ENCODE peak calls at places on chromosome 19, in six cellular contexts. W, F, M, V, C and J are unnamed samples.

GRCh38 chr19:14363203-14364097 is 17.8 kb upstream of the ADGRE5 start:
- DNase-seq in W (no peak), F (peak), M (peak), V (peak), C (peak), J (no peak)

GRCh38 chr19:18069383-18069782 is 17.4 kb downstream of the IL12RB1 start:
- DNase-seq in W (no peak), F (no peak), M (no peak), V (no peak), C (no peak), J (no peak)

GRCh38 chr19:48735031-48735615 is 5.3 kb downstream of the RASIP1 start:
- DNase-seq in W (peak), F (no peak), M (no peak), V (peak), C (no peak), J (no peak)

GRCh38 chr19:18741566-18742121 is 49.5 kb downstream of the COMP start:
- DNase-seq in W (no peak), F (no peak), M (no peak), V (no peak), C (peak), J (no peak)

GRCh38 chr19:50465986-50466771 is 10.1 kb upstream of the EMC10 start:
- DNase-seq in W (no peak), F (no peak), M (no peak), V (peak), C (peak), J (no peak)

GRCh38 chr19:48999481-49000325 is 6.0 kb downstream of the RUVBL2 start:
- DNase-seq in W (peak), F (peak), M (no peak), V (peak), C (peak), J (no peak)

GRCh38 chr19:10672529-10673150 is 18.5 kb downstream of the ILF3 start:
- DNase-seq in W (no peak), F (peak), M (no peak), V (no peak), C (no peak), J (no peak)

GRCh38 chr19:53951947-53952346 is 10.8 kb upstream of the CACNG8 start:
- DNase-seq in W (no peak), F (no peak), M (no peak), V (no peak), C (no peak), J (no peak)

GRCh38 chr19:1081301-1082164 is 13.6 kb downstream of the POLR2E start:
- DNase-seq in W (no peak), F (no peak), M (no peak), V (no peak), C (no peak), J (peak)

GRCh38 chr19:13366529-13367143 is 139.6 kb downstream of the CACNA1A start:
- DNase-seq in W (peak), F (peak), M (no peak), V (peak), C (no peak), J (no peak)

GRCh38 chr19:37778613-37779138 is 710 bp downstream of the ZNF573 start:
- DNase-seq in W (peak), F (peak), M (no peak), V (peak), C (no peak), J (no peak)

GRCh38 chr19:15038304-15038703 is 11.0 kb upstream of the CASP14 start:
- DNase-seq in W (peak), F (peak), M (no peak), V (no peak), C (no peak), J (no peak)

GRCh38 chr19:50331187-50332013 is 2.2 kb upstream of the KCNC3 start:
- DNase-seq in W (no peak), F (no peak), M (no peak), V (no peak), C (no peak), J (no peak)

GRCh38 chr19:47778089-47778953 is at the start of gene SELENOW:
- DNase-seq in W (peak), F (peak), M (peak), V (peak), C (peak), J (peak)

GRCh38 chr19:47381653-47382279 is 32.7 kb downstream of the DHX34 start:
- DNase-seq in W (no peak), F (no peak), M (no peak), V (no peak), C (peak), J (no peak)

GRCh38 chr19:53906211-53907192 is 2.6 kb upstream of the CACNG7 start:
- DNase-seq in W (no peak), F (no peak), M (no peak), V (peak), C (peak), J (peak)

GRCh38 chr19:19329199-19329598 is 8.6 kb downstream of the MAU2 start:
- DNase-seq in W (no peak), F (no peak), M (no peak), V (no peak), C (no peak), J (no peak)

GRCh38 chr19:40303765-40304164 is 18.6 kb upstream of the AKT2 start:
- DNase-seq in W (no peak), F (no peak), M (no peak), V (no peak), C (no peak), J (no peak)

GRCh38 chr19:48333467-48334384 is 8.4 kb downstream of the EMP3 start:
- DNase-seq in W (peak), F (peak), M (peak), V (peak), C (peak), J (peak)

GRCh38 chr19:13244920-13245319 is 94.7 kb downstream of the IER2 start:
- DNase-seq in W (no peak), F (no peak), M (no peak), V (no peak), C (no peak), J (no peak)

GRCh38 chr19:42069619-42070293 is at the start of gene GRIK5:
- DNase-seq in W (no peak), F (no peak), M (no peak), V (no peak), C (no peak), J (no peak)
- H3K4me3 ChIP-seq in W (no peak), F (no peak), M (peak), V (no peak), C (peak), J (no peak)

DNA sequence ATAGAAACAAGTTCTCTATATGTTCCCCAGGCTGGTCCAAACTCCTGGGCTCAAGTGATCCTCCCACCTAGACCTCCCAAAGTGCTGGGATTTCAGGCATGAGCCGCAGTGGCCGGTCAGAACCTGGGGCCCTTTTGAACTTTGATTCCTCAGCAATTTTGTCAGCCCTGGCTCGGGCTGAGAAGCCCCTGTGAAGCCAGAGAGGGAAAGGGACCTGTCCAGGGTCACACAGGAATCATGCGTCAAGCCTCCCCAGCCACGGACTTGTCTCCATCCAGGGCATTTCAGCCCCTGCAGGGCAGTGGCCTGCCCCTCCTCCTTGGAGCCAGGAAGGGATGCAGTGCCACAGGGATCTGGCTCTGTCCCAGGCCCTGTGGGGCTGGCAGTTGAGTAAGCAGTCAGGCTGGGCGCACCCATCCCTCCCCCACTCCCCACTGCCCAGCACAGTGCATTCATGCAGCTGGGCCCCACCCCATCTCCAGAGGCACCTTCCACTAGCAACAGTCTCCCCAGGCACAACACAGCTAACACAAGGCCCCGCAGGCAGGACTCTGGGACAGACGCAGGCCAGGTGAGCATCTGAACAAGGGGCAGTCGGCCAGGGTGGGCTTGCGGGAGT is at the start of gene CAPS:
- DNase-seq in W (peak), F (peak), M (no peak), V (peak), C (peak), J (no peak)
- H3K4me3 ChIP-seq in W (no peak), F (no peak), M (no peak), V (no peak), C (peak), J (no peak)

DNA sequence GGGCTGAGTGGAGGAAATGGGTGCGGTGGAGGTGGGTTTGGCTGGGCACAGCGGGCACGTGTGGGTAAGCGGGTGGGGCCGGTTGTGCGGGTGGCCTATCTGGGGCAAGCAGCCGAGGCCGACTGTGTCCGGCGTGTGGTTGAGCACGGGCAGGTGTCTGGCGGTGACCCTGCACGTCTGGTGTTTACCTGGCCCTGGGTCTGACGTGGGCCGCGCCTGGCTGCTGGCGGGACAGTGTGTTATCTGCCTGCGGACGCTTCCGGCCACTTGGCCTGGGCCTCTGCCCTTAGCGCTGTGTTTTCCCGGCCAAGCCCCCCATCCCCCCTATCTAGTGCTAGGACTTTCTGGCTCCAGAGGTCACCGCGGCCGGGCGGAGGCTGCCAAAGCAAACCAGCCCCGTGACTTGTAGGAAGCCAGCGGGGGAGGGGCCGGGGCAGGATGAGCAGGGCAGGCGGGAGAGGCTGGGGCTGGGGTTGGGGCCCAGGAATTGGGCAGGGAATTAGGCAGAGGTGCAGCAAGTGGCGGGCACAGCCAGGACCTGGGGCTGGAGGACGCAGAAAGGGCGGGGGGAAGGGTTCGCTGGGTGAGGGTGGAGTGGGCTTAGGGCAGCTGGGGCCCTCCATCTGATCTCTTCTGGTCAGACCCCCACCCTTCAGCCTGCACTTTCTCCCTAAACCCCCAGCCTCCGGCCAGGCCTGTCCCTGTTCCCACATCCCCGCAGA is 534 bp upstream of the HPN start:
- DNase-seq in W (no peak), F (no peak), M (peak), V (peak), C (peak), J (peak)
- H3K4me3 ChIP-seq in W (no peak), F (no peak), M (no peak), V (no peak), C (peak), J (no peak)

GRCh38 chr19:11781295-11782057 is 14.7 kb downstream of the ZNF441 start:
- DNase-seq in W (no peak), F (no peak), M (no peak), V (no peak), C (no peak), J (no peak)
- H3K4me3 ChIP-seq in W (no peak), F (no peak), M (no peak), V (no peak), C (no peak), J (no peak)

DNA sequence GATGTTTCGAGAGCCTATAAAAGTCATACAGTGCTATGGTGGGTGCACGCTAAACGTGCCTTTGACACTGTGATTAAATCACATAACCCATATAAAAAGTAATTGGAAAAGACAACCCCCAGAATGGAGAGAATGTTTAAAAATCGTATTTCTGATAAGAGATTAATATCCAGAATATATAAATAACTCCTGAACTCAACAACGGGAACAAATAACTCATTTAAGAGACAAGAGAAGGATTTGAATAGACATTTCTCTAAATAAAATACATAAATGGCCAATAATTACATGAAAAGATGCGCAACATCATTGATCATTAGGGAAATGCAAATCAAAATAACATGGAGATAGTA is 37.0 kb upstream of the IGFL4 start:
- DNase-seq in W (no peak), F (no peak), M (no peak), V (no peak), C (no peak), J (no peak)
- H3K4me3 ChIP-seq in W (no peak), F (no peak), M (no peak), V (no peak), C (no peak), J (no peak)

GRCh38 chr19:33194884-33195710 is 967 bp downstream of the LRP3 start:
- DNase-seq in W (no peak), F (peak), M (peak), V (peak), C (peak), J (peak)
- H3K4me3 ChIP-seq in W (peak), F (peak), M (peak), V (peak), C (peak), J (peak)